ENCODE peak calls at places on chromosomes 12 and 14, in five cellular contexts. W, V, K, Y and B are unnamed samples. For H3K27me3, the result is how much of the 10 kb centered on the place peaks cover.

GRCh38 chr14:94329857-94330256 is 6.7 kb upstream of the SERPINA6 start:
- DNase-seq in W (no peak), V (no peak), K (no peak), Y (no peak), B (no peak)

GRCh38 chr12:114408881-114409795 is 3.2 kb upstream of the TBX5 start:
- DNase-seq in W (peak), V (no peak), K (no peak), Y (no peak), B (no peak)

GRCh38 chr14:60998617-60999016 is 17.6 kb downstream of the SLC38A6 start:
- DNase-seq in W (no peak), V (no peak), K (no peak), Y (no peak), B (no peak)

GRCh38 chr14:65222434-65222833 is 120.1 kb upstream of the MAX start:
- DNase-seq in W (peak), V (peak), K (peak), Y (no peak), B (no peak)

GRCh38 chr12:102119674-102120563 is at the start of the genes NUP37 and PARPBP:
- DNase-seq in W (peak), V (peak), K (peak), Y (peak), B (peak)

GRCh38 chr12:56836800-56837663 is 73.9 kb downstream of the HSD17B6 start:
- DNase-seq in W (peak), V (no peak), K (peak), Y (peak), B (no peak)

GRCh38 chr12:47041327-47041726 is 38.1 kb upstream of the PCED1B start:
- DNase-seq in W (no peak), V (no peak), K (no peak), Y (no peak), B (no peak)

GRCh38 chr14:25103261-25103660 is 53.3 kb upstream of the STXBP6 start:
- DNase-seq in W (no peak), V (no peak), K (no peak), Y (no peak), B (no peak)

GRCh38 chr12:53505555-53506449 is 1.5 kb downstream of the NPFF start:
- DNase-seq in W (no peak), V (no peak), K (no peak), Y (no peak), B (no peak)

GRCh38 chr14:67539116-67539515 is 6.0 kb downstream of the PLEKHH1 start:
- DNase-seq in W (no peak), V (no peak), K (no peak), Y (no peak), B (no peak)

GRCh38 chr12:12685305-12685704 is 10.7 kb downstream of the GPR19 start:
- DNase-seq in W (no peak), V (no peak), K (no peak), Y (no peak), B (no peak)

GRCh38 chr14:104680806-104681688 is 8.4 kb upstream of the INF2 start:
- DNase-seq in W (peak), V (peak), K (no peak), Y (no peak), B (peak)

GRCh38 chr12:127024791-127025190 is 1242.2 kb upstream of the TMEM132C start:
- DNase-seq in W (no peak), V (no peak), K (no peak), Y (no peak), B (no peak)

GRCh38 chr12:82082476-82082875 is 275.7 kb downstream of the CCDC59 start:
- DNase-seq in W (no peak), V (no peak), K (no peak), Y (no peak), B (no peak)

GRCh38 chr12:95614384-95614982 is 63.2 kb upstream of the USP44 start:
- DNase-seq in W (peak), V (no peak), K (no peak), Y (no peak), B (no peak)

GRCh38 chr12:38282886-38283285 is 33.7 kb upstream of the ALG10B start:
- DNase-seq in W (no peak), V (no peak), K (no peak), Y (no peak), B (no peak)

GRCh38 chr12:96237035-96237434 is 42.9 kb downstream of the ELK3 start:
- DNase-seq in W (peak), V (no peak), K (no peak), Y (no peak), B (no peak)

GRCh38 chr14:64294672-64295413 is 672 bp upstream of the ESR2 start:
- DNase-seq in W (peak), V (peak), K (peak), Y (peak), B (peak)

GRCh38 chr12:52926596-52927241 is 21.8 kb upstream of the KRT8 start:
- DNase-seq in W (no peak), V (peak), K (no peak), Y (no peak), B (no peak)

GRCh38 chr14:57420986-57421385 is 30.6 kb downstream of the NAA30 start:
- DNase-seq in W (no peak), V (no peak), K (no peak), Y (no peak), B (no peak)

GRCh38 chr14:90903101-90903500 is 86.9 kb upstream of the TTC7B start:
- DNase-seq in W (peak), V (peak), K (peak), Y (peak), B (peak)

GRCh38 chr14:103138483-103139370 is 15.5 kb downstream of the TNFAIP2 start:
- DNase-seq in W (no peak), V (no peak), K (no peak), Y (no peak), B (no peak)

GRCh38 chr14:98120831-98121464 is 1151.0 kb downstream of the BCL11B start:
- DNase-seq in W (no peak), V (no peak), K (no peak), Y (no peak), B (no peak)

GRCh38 chr14:85319998-85320397 is 209.9 kb upstream of the FLRT2 start:
- DNase-seq in W (peak), V (no peak), K (no peak), Y (no peak), B (no peak)

GRCh38 chr14:49961270-49962222 is 68.7 kb downstream of the ARF6 start:
- DNase-seq in W (no peak), V (no peak), K (no peak), Y (no peak), B (no peak)

GRCh38 chr12:5648692-5649338 is 216.9 kb downstream of the NTF3 start:
- DNase-seq in W (peak), V (no peak), K (no peak), Y (peak), B (no peak)

GRCh38 chr12:76637807-76638206 is 78.2 kb upstream of the OSBPL8 start:
- DNase-seq in W (no peak), V (no peak), K (no peak), Y (no peak), B (no peak)

GRCh38 chr12:64687816-64688599 is 71.2 kb downstream of the GNS start:
- DNase-seq in W (no peak), V (no peak), K (no peak), Y (no peak), B (no peak)

GRCh38 chr12:13299457-13299856 is 102.9 kb downstream of the EMP1 start:
- DNase-seq in W (no peak), V (no peak), K (no peak), Y (no peak), B (no peak)

GRCh38 chr14:37024166-37024565 is 148.2 kb downstream of the SLC25A21 start:
- DNase-seq in W (no peak), V (no peak), K (no peak), Y (no peak), B (no peak)

GRCh38 chr12:132429932-132430643 is 59.9 kb upstream of the FBRSL1 start:
- DNase-seq in W (no peak), V (peak), K (peak), Y (no peak), B (peak)

GRCh38 chr12:84131076-84131475 is 781.5 kb downstream of the SLC6A15 start:
- DNase-seq in W (peak), V (no peak), K (no peak), Y (peak), B (no peak)

GRCh38 chr14:68877993-68878575 is 85.2 kb upstream of the ZFP36L1 start:
- DNase-seq in W (no peak), V (no peak), K (no peak), Y (no peak), B (no peak)

GRCh38 chr14:104374718-104375080 is 204.9 kb upstream of the C14orf180 start:
- DNase-seq in W (no peak), V (no peak), K (no peak), Y (no peak), B (no peak)

GRCh38 chr12:44000309-44000952 is 164.6 kb downstream of the TMEM117 start:
- DNase-seq in W (peak), V (no peak), K (no peak), Y (peak), B (no peak)

DNA sequence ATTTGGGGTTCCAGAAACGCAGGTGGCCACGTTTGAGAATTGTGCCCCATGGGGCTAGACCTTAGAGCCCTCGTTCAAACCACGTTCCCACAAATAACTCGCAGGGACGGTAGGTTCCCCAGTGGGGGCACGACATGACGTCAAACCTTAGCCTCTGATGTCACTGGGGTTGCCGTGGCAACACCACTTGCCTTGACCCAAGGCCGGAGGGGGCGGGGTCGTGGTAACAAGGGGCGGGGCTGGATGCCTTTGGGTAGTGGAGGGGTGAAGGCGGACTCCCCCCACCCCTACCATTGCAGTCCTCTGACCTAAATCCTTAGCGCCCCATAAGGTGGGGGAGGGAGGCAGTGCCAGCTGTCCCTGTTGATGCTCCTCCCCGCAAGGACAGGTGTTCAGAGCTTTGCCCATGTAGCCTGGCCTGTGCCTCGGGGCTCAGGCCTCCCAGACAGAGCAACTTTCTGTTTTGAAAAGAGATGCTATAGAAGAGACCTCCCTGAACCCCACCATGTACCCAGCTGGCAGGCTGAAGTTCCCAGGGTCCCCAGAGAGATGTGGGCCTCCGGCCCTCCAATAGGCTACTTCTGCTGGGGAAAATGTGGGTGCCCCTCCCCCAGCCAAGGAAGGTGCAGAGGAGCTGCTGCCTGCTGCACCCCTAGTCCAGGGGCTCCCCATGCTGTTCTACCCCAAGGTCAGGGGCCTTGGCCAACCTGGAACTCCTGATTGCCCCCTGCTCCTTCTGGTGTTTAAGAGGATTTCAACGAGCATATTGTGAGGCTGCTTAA is 1.9 kb downstream of the FAM222A start:
- DNase-seq in W (peak), V (peak), K (no peak), Y (no peak), B (no peak)
- H3K4me3 ChIP-seq in W (peak), V (no peak), K (no peak), Y (no peak), B (no peak)

DNA sequence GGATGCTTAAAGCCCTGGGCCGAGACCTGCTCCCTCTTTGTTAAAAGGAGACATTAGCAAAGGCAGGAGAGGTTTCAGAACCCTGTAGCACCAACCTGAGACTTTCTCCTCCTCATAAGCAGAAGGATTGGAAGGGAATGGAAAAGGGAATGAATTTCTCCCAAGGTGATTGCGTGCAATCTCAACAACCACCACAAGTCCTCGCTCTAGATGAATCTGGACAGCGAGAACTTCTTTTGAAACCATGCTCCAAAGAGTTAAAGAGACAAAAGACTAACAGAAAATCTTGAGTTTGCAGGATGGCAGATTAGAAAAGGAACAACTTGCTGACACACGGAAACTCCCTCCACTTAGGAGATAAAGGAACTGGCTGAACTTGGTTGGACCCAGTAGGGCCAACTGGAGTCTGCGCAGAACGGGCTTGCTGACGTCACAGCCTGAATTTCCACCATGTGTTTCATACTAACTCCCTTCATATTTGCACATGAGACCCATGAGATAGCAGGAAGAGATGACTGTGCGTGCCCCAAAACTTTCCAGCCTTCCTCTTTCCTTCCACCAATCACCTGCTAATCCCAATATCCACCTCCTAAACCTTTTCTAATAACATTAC is 137.0 kb downstream of the PTPN11 start:
- DNase-seq in W (no peak), V (no peak), K (no peak), Y (no peak), B (no peak)
- TF ChIP-seq CTCF in W (no peak), V (no peak), K (no peak), Y (no peak), B (no peak)

GRCh38 chr12:117707861-117708260 is 260.9 kb downstream of the KSR2 start:
- DNase-seq in W (no peak), V (no peak), K (no peak), Y (no peak), B (no peak)
- H3K27me3 ChIP-seq in W (under half), V (under half), K (under half), Y (under half), B (under half)

GRCh38 chr12:20497707-20498106 is 129.4 kb downstream of the PDE3A start:
- DNase-seq in W (no peak), V (no peak), K (no peak), Y (no peak), B (no peak)
- H3K4me3 ChIP-seq in W (no peak), V (no peak), K (no peak), Y (no peak), B (no peak)

GRCh38 chr12:45464699-45465098 is 248.8 kb downstream of the ANO6 start:
- DNase-seq in W (peak), V (no peak), K (no peak), Y (no peak), B (no peak)
- TF ChIP-seq CTCF in W (peak), V (no peak), K (no peak), Y (peak), B (no peak)

GRCh38 chr14:52790756-52791203 is 627 bp downstream of the GNPNAT1 start:
- DNase-seq in W (no peak), V (no peak), K (no peak), Y (no peak), B (no peak)

GRCh38 chr14:52792097-52792415 is 649 bp upstream of the GNPNAT1 start:
- DNase-seq in W (no peak), V (no peak), K (no peak), Y (no peak), B (no peak)

GRCh38 chr14:52789118-52789517 is 2.3 kb downstream of the GNPNAT1 start:
- DNase-seq in W (no peak), V (no peak), K (no peak), Y (no peak), B (no peak)

GRCh38 chr14:52791204-52792096 is at the start of gene GNPNAT1:
- DNase-seq in W (peak), V (peak), K (peak), Y (peak), B (peak)

GRCh38 chr14:52790011-52790755 is 1.2 kb downstream of the GNPNAT1 start:
- DNase-seq in W (no peak), V (no peak), K (no peak), Y (no peak), B (no peak)
- H3K27me3 ChIP-seq in W (under half), V (under half), K (under half), Y (under half), B (under half)

GRCh38 chr12:92261692-92262091 is 116.0 kb upstream of the BTG1 start:
- DNase-seq in W (no peak), V (no peak), K (no peak), Y (no peak), B (no peak)
- H3K4me3 ChIP-seq in W (no peak), V (no peak), K (no peak), Y (no peak), B (no peak)

GRCh38 chr12:109880049-109880931 is at the start of gene GLTP:
- DNase-seq in W (peak), V (peak), K (peak), Y (no peak), B (peak)
- TF ChIP-seq CTCF in W (peak), V (peak), K (peak), Y (peak), B (no peak)

DNA sequence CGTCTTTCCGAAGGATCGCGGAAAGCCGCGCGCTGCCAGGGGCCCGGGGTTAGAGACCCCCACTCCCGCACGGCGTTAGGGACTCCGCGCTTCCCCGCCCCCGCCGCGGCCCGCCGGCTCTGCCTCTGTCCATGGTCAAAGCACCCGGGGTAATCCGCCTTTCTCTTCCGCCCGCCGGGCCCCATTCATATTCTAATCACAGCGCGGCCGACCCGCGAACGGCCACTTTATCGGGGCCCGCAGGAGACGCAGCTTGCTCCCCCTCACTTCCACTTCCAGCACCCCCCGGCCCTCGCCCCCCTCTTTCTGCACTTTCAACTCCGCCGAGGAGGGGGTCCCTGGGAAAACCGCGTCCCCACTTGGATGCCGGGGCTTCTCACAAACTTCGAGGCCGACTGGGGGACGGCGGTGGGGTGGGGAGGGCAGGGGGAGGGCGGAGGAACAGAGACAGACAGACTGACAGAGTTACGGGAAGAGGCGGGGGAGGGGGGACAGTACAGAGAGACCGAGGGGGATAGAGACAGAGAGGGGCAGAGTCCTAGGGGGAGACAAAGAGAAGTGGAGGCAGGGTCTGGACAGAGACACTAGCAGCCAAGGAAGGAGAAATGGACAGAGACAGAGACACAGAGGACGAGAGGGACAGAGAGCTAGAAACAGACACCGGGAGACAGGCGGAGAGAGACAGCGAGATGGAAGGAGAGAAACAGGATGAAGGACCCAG is 1.1 kb upstream of the RFX4 start:
- DNase-seq in W (peak), V (no peak), K (no peak), Y (no peak), B (no peak)
- H3K27me3 ChIP-seq in W (half or more), V (half or more), K (under half), Y (half or more), B (under half)